ENCODE peak calls at places on chromosomes 13 and 19, in seven cellular contexts. U is left ventricle myocardium inferior, E is GM23248, C is astrocyte, Q is breast epithelium, Z is aorta, D is esophagus squamous epithelium. H is an unnamed sample.
A peak's percentile ranks its signal among the peaks of the same experiment; 100 is the strongest.

GRCh38 chr13:41222259-41222852 is 28.0 kb upstream of the KBTBD7 start:
- DNase-seq in U (no peak), E (peak; percentile 58), C (peak; percentile 23), Q (no peak), Z (no peak), D (no peak), H (peak; percentile 29)

GRCh38 chr13:28495586-28496564 is 947 bp upstream of the FLT1 start:
- DNase-seq in U (no peak), E (peak; percentile 17), C (no peak), Q (peak; percentile 24), Z (peak; percentile 73), D (no peak), H (no peak)

GRCh38 chr13:95185851-95186250 is 115.4 kb downstream of the ABCC4 start:
- DNase-seq in U (no peak), E (no peak), C (no peak), Q (no peak), Z (no peak), D (no peak), H (no peak)

GRCh38 chr19:32642771-32643170 is 32.2 kb downstream of the ANKRD27 start:
- DNase-seq in U (no peak), E (no peak), C (no peak), Q (no peak), Z (no peak), D (no peak), H (no peak)

GRCh38 chr19:4976412-4977298 is 7.7 kb downstream of the KDM4B start:
- DNase-seq in U (peak; percentile 72), E (peak; percentile 99), C (peak; percentile 93), Q (peak; percentile 88), Z (peak; percentile 88), D (peak; percentile 38), H (peak; percentile 66)

GRCh38 chr19:29837448-29837961 is 25.7 kb downstream of the CCNE1 start:
- DNase-seq in U (no peak), E (no peak), C (no peak), Q (no peak), Z (no peak), D (no peak), H (no peak)

GRCh38 chr19:12789904-12790619 is 1.2 kb upstream of the JUNB start:
- DNase-seq in U (peak; percentile 97), E (peak; percentile 98), C (peak; percentile 91), Q (peak; percentile 96), Z (peak; percentile 99), D (peak; percentile 80), H (peak; percentile 96)

GRCh38 chr13:20182231-20182846 is 10.4 kb downstream of the GJB2 start:
- DNase-seq in U (no peak), E (peak; percentile 83), C (peak; percentile 47), Q (no peak), Z (no peak), D (no peak), H (peak; percentile 28)

GRCh38 chr19:18150776-18151624 is 2.0 kb upstream of the PIK3R2 start:
- DNase-seq in U (no peak), E (no peak), C (no peak), Q (no peak), Z (no peak), D (no peak), H (no peak)

GRCh38 chr19:30924670-30925069 is 424.6 kb downstream of the TSHZ3 start:
- DNase-seq in U (no peak), E (no peak), C (no peak), Q (no peak), Z (no peak), D (no peak), H (no peak)

GRCh38 chr13:45367358-45367757 is 26.4 kb upstream of the TPT1 start:
- DNase-seq in U (peak; percentile 28), E (peak; percentile 94), C (peak; percentile 92), Q (peak; percentile 63), Z (peak; percentile 80), D (peak; percentile 47), H (peak; percentile 83)

GRCh38 chr19:40332669-40333068 is 15.5 kb downstream of the C19orf47 start:
- DNase-seq in U (no peak), E (no peak), C (no peak), Q (no peak), Z (no peak), D (no peak), H (no peak)

GRCh38 chr19:46609511-46610412 is 8.6 kb downstream of the CALM3 start:
- DNase-seq in U (peak; percentile 13), E (no peak), C (no peak), Q (no peak), Z (peak; percentile 62), D (no peak), H (no peak)

GRCh38 chr19:43290568-43291359 is 21.4 kb upstream of the PSG9 start:
- DNase-seq in U (no peak), E (no peak), C (no peak), Q (no peak), Z (no peak), D (no peak), H (no peak)

GRCh38 chr13:21663197-21663596 is 7.7 kb upstream of the FGF9 start:
- DNase-seq in U (no peak), E (no peak), C (no peak), Q (no peak), Z (no peak), D (no peak), H (no peak)

GRCh38 chr13:113117335-113117872 is 5.2 kb upstream of the F10 start:
- DNase-seq in U (no peak), E (peak; percentile 50), C (no peak), Q (no peak), Z (peak; percentile 72), D (no peak), H (no peak)

DNA sequence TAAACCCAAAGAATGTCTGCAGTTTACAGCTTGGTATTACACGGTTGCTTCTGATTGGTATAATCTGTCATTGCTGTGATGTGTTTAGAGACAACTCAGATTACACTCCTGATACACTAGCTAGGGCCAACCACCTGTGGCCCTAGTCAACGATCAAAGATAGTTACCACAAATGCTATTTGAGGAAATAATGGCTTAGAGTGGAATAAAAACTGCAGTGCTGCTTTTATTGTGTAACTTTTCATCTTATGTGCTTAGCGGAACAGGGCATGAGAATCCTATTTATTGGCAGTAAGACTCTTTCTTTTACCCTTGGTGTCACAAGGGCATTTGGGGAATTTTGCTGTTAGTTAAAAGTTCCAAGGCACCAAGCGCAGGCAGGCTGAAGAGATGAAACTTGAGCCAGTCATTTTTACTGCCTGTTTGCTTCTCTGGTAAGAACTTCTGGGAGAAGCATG is 363.3 kb downstream of the KCNRG start:
- DNase-seq in U (no peak), E (no peak), C (no peak), Q (no peak), Z (no peak), D (no peak), H (no peak)
- H3K4me3 ChIP-seq in U (no peak overlapping the region), E (no peak overlapping the region), C (no peak overlapping the region), Q (no peak overlapping the region), Z (no peak overlapping the region), D (no peak overlapping the region), H (no peak overlapping the region)

GRCh38 chr19:42286349-42287016 is 15.4 kb upstream of the PRR19 start:
- DNase-seq in U (peak; percentile 52), E (peak; percentile 42), C (no peak), Q (no peak), Z (peak; percentile 88), D (no peak), H (no peak)

GRCh38 chr19:42285988-42286348 is 16.0 kb upstream of the PRR19 start:
- DNase-seq in U (no peak), E (no peak), C (no peak), Q (no peak), Z (no peak), D (no peak), H (no peak)

GRCh38 chr19:42288411-42288810 is 13.5 kb upstream of the PRR19 start:
- DNase-seq in U (no peak), E (no peak), C (no peak), Q (no peak), Z (no peak), D (no peak), H (no peak)

GRCh38 chr19:42287826-42288107 is 14.2 kb upstream of the PRR19 start:
- DNase-seq in U (no peak), E (no peak), C (no peak), Q (no peak), Z (no peak), D (no peak), H (no peak)

DNA sequence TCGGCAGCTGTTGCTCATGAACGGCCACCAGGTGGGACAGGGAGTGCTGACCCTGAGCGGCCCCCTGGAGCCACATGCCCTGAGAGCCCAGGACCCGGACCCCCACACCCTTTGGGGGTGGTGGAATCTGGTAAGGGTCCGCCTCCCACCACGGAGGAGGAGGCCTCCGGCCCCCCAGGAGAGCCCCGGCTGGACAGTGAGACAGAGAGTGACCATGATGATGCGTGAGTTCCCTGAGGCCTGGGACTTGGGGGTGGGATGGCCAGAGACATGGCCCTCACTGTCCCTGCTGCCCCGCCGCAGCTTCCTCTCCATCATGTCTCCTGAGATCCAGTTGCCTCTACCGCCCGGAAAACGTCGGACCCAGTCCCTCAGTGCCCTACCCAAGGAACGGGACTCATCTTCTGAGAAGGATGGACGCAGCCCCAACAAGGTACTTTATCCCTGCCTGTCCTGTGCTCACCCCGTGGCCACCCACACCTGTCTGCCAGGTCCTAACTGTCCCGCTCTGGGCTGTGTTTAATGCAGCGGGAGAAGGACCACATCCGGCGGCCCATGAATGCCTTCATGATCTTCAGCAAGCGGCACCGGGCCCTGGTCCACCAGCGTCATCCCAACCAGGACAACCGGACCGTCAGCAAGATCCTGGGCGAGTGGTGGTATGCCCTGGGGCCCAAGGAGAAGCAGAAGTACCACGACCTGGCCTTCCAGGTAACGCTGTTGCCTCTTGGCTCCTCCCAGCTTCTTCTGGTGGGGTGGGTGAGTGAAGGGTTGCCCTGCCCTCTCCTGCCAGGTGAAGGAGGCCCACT is 14.7 kb upstream of the PRR19 start:
- DNase-seq in U (no peak), E (no peak), C (no peak), Q (no peak), Z (no peak), D (no peak), H (no peak)
- H3K9me3 ChIP-seq in U (no peaks in the 10 kb centered on the region), E (no peaks in the 10 kb centered on the region), C (no peaks in the 10 kb centered on the region), Q (no peaks in the 10 kb centered on the region), Z (no peaks in the 10 kb centered on the region), D (no peaks in the 10 kb centered on the region), H (peaks cover 2% of the 10 kb centered on the region)

GRCh38 chr19:20661150-20661819 is at the start of gene ZNF626:
- DNase-seq in U (peak; percentile 97), E (peak; percentile 98), C (peak; percentile 95), Q (peak; percentile 98), Z (peak; percentile 96), D (peak; percentile 82), H (no peak)

GRCh38 chr19:20660473-20660872 is 898 bp downstream of the ZNF626 start:
- DNase-seq in U (no peak), E (no peak), C (no peak), Q (no peak), Z (no peak), D (no peak), H (no peak)

GRCh38 chr19:20667281-20667680 is 5.9 kb upstream of the ZNF626 start:
- DNase-seq in U (no peak), E (no peak), C (no peak), Q (no peak), Z (no peak), D (no peak), H (no peak)

GRCh38 chr19:20664917-20665781 is 3.8 kb upstream of the ZNF626 start:
- DNase-seq in U (peak; percentile 29), E (peak; percentile 35), C (peak; percentile 9), Q (no peak), Z (peak; percentile 76), D (no peak), H (no peak)

GRCh38 chr19:20662421-20663105 is 1.2 kb upstream of the ZNF626 start:
- DNase-seq in U (no peak), E (no peak), C (no peak), Q (no peak), Z (no peak), D (no peak), H (no peak)
- H3K4me3 ChIP-seq in U (no peak overlapping the region), E (no peak overlapping the region), C (no peak overlapping the region), Q (no peak overlapping the region), Z (no peak overlapping the region), D (no peak overlapping the region), H (no peak overlapping the region)

GRCh38 chr13:111860161-111860560 is 206.8 kb upstream of the SOX1 start:
- DNase-seq in U (no peak), E (no peak), C (no peak), Q (no peak), Z (no peak), D (no peak), H (no peak)
- H3K9me3 ChIP-seq in U (no peaks in the 10 kb centered on the region), E (no peaks in the 10 kb centered on the region), C (peaks cover 9% of the 10 kb centered on the region), Q (no peaks in the 10 kb centered on the region), Z (peaks cover 1% of the 10 kb centered on the region), D (no peaks in the 10 kb centered on the region), H (peaks cover 4% of the 10 kb centered on the region)